ENCODE peak calls at places on chromosomes 4 and X, in seven cellular contexts. I is PC-3, V is left ventricle myocardium inferior, M is omental fat pad, K is endothelial cell, O is AG09309, S is AG10803. F is an unnamed sample.

GRCh38 chr4:27894951-27895350 is 1034.3 kb downstream of the STIM2 start:
- DNase-seq in V (no peak), O (no peak), K (no peak), I (no peak), S (no peak), M (no peak), F (no peak)

GRCh38 chrX:30982467-30982866 is 89.4 kb downstream of the FTHL17 start:
- DNase-seq in O (no peak), I (no peak), M (no peak), K (no peak), V (no peak), S (no peak), F (no peak)

GRCh38 chrX:22652596-22652995 is 347.2 kb upstream of the DDX53 start:
- DNase-seq in O (no peak), I (peak; percentile 50), S (peak; percentile 12), K (no peak), M (no peak), V (no peak), F (peak; percentile 2)

GRCh38 chrX:13387656-13388421 is 68.0 kb upstream of the ATXN3L start:
- DNase-seq in K (no peak), S (peak; percentile 62), V (no peak), I (peak; percentile 22), M (no peak), O (no peak), F (no peak)

GRCh38 chr4:37604464-37604863 is 81.7 kb downstream of the RELL1 start:
- DNase-seq in I (peak; percentile 62), S (peak; percentile 63), V (no peak), M (no peak), O (no peak), K (no peak), F (no peak)

GRCh38 chrX:134803060-134803459 is 144.8 kb upstream of the PLAC1 start:
- DNase-seq in O (no peak), V (no peak), K (no peak), M (no peak), S (no peak), I (no peak), F (no peak)

GRCh38 chr4:127788517-127788916 is 6.4 kb downstream of the HSPA4L start:
- DNase-seq in S (no peak), M (no peak), O (no peak), V (no peak), K (no peak), I (peak; percentile 47), F (peak; percentile 4)

GRCh38 chr4:70715097-70715496 is 6.7 kb upstream of the RUFY3 start:
- DNase-seq in V (no peak), O (no peak), M (no peak), I (no peak), K (no peak), S (peak; percentile 37), F (no peak)

GRCh38 chrX:28718450-28718849 is 131.2 kb downstream of the IL1RAPL1 start:
- DNase-seq in I (no peak), V (no peak), O (no peak), M (no peak), S (no peak), K (no peak), F (no peak)

GRCh38 chr4:24042094-24042493 is 152.2 kb upstream of the PPARGC1A start:
- DNase-seq in I (no peak), V (no peak), K (no peak), O (peak; percentile 96), S (peak; percentile 96), M (no peak), F (no peak)

GRCh38 chrX:39309721-39310152 is 508.5 kb downstream of the MID1IP1 start:
- DNase-seq in I (no peak), M (no peak), V (peak; percentile 18), S (no peak), O (no peak), K (peak; percentile 22), F (no peak)

GRCh38 chr4:23856630-23857029 is 33.2 kb downstream of the PPARGC1A start:
- DNase-seq in K (no peak), S (no peak), O (no peak), V (peak; percentile 27), I (peak; percentile 2), M (no peak), F (peak; percentile 83)

GRCh38 chr4:25525896-25526295 is 129.8 kb upstream of the SLC34A2 start:
- DNase-seq in I (no peak), O (no peak), V (no peak), K (no peak), S (no peak), M (no peak), F (no peak)

GRCh38 chr4:121192500-121192899 is 28.4 kb upstream of the TNIP3 start:
- DNase-seq in O (no peak), V (no peak), K (peak; percentile 11), S (peak; percentile 55), I (peak; percentile 51), M (no peak), F (no peak)

GRCh38 chrX:15349046-15349445 is 13.7 kb upstream of the PIGA start:
- DNase-seq in S (peak; percentile 60), M (no peak), K (peak; percentile 41), I (peak; percentile 83), V (no peak), O (peak; percentile 32), F (peak; percentile 37)

GRCh38 chr4:184792950-184793555 is 32.7 kb downstream of the ACSL1 start:
- DNase-seq in O (peak; percentile 84), I (peak; percentile 76), K (no peak), M (no peak), V (no peak), S (peak; percentile 89), F (no peak)

GRCh38 chr4:7964459-7964858 is 24.8 kb upstream of the AFAP1 start:
- DNase-seq in M (no peak), S (no peak), V (no peak), K (no peak), I (peak; percentile 26), O (no peak), F (no peak)

GRCh38 chr4:141890279-141890678 is 253.9 kb downstream of the IL15 start:
- DNase-seq in M (no peak), S (no peak), O (no peak), I (no peak), K (no peak), V (no peak), F (no peak)

GRCh38 chrX:135112743-135113142 is 7.6 kb downstream of the ETDB start:
- DNase-seq in M (no peak), V (no peak), S (no peak), K (no peak), I (no peak), O (no peak), F (no peak)

DNA sequence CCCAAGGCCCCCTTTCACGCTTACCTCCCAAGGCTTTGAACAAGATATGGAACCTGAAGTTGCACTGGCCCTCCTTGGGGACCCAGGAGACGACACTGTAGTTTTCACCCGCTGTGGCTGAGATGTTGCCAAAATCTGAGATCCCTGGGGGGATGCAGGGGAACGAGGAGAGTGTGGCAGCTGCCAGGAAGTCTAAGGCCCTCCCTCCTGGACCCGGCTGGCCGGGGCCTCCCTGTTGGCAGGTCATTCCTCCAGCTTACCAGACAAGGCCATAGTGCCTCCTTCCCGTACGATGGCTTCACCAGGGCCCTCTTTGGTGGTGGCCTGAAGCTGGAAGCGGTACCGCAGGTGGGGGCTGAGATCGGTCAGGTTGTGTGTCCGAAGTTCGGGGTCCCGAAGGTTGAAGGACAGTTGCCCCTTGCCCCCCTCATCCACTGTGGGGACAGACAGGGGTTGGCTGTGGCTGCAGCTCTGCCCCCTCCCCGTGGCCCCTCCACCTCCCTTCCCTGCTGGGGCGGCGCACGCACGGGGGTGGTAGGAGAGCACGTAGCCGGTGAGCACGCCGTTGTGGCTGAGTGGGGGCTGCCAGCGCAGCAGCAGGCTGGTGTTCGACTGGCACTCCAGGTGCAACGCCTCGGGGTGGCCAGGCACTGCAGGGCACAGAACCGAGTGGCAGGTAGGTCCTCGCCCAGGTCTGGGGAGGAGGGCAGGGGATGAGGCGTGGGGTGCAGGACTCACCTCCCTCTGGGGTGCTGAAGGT is 21.2 kb downstream of the L1CAM start:
- DNase-seq in O (no peak), S (no peak), V (no peak), I (no peak), K (no peak), M (no peak), F (no peak)
- TF ChIP-seq CTCF in O (no peak), S (no peak), V (no peak), I (no peak), K (no peak), M (no peak), F (no peak)

GRCh38 chr4:62288803-62289541 is 1088.8 kb downstream of the ADGRL3 start:
- DNase-seq in M (no peak), V (no peak), I (peak; percentile 6), K (no peak), S (no peak), O (no peak), F (no peak)

GRCh38 chr4:62292911-62293310 is 1092.8 kb downstream of the ADGRL3 start:
- DNase-seq in S (no peak), O (no peak), I (no peak), K (no peak), V (no peak), M (no peak), F (no peak)
- TF ChIP-seq CTCF in S (no peak), O (no peak), I (no peak), K (no peak), V (no peak), M (no peak), F (no peak)

GRCh38 chr4:75484195-75484594 is 30.0 kb downstream of the RCHY1 start:
- DNase-seq in M (no peak), S (no peak), I (no peak), O (no peak), K (no peak), V (no peak), F (no peak)

GRCh38 chr4:75495489-75495888 is 18.7 kb downstream of the RCHY1 start:
- DNase-seq in V (no peak), K (no peak), S (no peak), I (no peak), O (no peak), M (no peak), F (no peak)

GRCh38 chr4:75494563-75494962 is 19.6 kb downstream of the RCHY1 start:
- DNase-seq in I (peak; percentile 43), V (no peak), M (no peak), K (no peak), O (peak; percentile 71), S (peak; percentile 84), F (no peak)

DNA sequence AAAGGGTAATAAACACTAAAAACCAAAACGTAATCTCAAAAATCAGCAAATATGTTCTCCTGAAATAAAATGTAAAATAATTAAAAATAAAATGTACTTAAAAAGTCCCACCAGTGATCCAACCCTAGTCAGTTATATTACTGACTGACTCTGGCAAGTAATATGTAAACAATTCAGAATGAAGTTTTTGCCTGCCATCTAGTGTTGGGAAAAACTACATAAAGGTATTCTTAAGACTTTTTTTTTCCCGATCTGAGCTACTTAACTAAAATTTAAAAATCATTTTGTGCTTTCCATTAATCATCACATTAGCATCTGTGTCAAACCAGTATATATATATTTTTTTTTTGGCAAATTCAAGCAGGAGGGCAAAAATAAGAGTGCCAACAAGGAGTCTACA is 24.0 kb downstream of the RCHY1 start:
- DNase-seq in V (no peak), I (peak; percentile 39), O (no peak), K (no peak), S (peak; percentile 33), M (no peak), F (no peak)
- TF ChIP-seq CTCF in V (peak; percentile 34), I (peak; percentile 43), O (peak; percentile 22), K (no peak), S (peak; percentile 31), M (no peak), F (no peak)

DNA sequence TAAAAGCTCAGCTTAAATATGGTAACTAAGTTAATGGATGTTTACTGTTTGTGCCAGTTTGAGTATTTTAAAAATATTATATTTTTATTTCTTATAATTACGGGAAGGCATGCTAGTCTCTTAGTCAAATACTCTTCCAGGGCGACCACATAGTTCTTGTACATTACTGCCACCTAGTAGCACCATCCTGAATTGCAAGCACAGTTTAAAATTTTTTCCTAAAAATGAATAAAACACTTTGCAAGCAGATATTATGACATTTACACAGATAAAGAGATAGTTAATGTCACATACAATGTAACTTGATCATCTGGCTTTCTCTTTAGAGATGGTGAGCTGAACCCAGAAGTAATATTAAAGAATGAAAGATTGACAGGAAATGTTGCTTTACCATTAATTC is 11.5 kb downstream of the NDP start:
- DNase-seq in M (no peak), V (no peak), O (no peak), I (peak; percentile 62), K (no peak), S (no peak), F (no peak)
- TF ChIP-seq CTCF in M (no peak), V (no peak), O (peak; percentile 16), I (peak; percentile 53), K (peak; percentile 29), S (peak; percentile 18), F (no peak)